ENCODE peak calls at places on chromosomes 4 and X, in four cellular contexts. H is ascending aorta, D is ovary, R is dorsolateral prefrontal cortex. P is an unnamed sample.

GRCh38 chrX:49291615-49292337 is 11.7 kb upstream of the GAGE10 start:
- DNase-seq in H (no peak), D (peak; percentile 66), R (no peak), P (peak; percentile 76)

GRCh38 chrX:15301924-15302323 is 13.5 kb downstream of the ASB11 start:
- DNase-seq in H (peak; percentile 69), D (no peak), R (no peak), P (no peak)

GRCh38 chrX:54180403-54180802 is 2.7 kb downstream of the FAM120C start:
- DNase-seq in H (no peak), D (no peak), R (no peak), P (no peak)

GRCh38 chr4:85790582-85790981 is 315.6 kb downstream of the ARHGAP24 start:
- DNase-seq in H (no peak), D (no peak), R (no peak), P (no peak)

GRCh38 chr4:26105815-26106699 is 192.0 kb downstream of the SMIM20 start:
- DNase-seq in H (no peak), D (no peak), R (no peak), P (no peak)

GRCh38 chrX:13074297-13075262 is 30.2 kb upstream of the FAM9C start:
- DNase-seq in H (no peak), D (no peak), R (no peak), P (no peak)

GRCh38 chr4:124432500-124432899 is 280.0 kb downstream of the ANKRD50 start:
- DNase-seq in H (no peak), D (no peak), R (no peak), P (no peak)

GRCh38 chrX:139750390-139750789 is 42.4 kb upstream of the MCF2 start:
- DNase-seq in H (no peak), D (no peak), R (no peak), P (no peak)

GRCh38 chr4:150874386-150875226 is 140.5 kb downstream of the LRBA start:
- DNase-seq in H (no peak), D (no peak), R (peak; percentile 69), P (no peak)

GRCh38 chr4:174255790-174256189 is 27.7 kb downstream of the FBXO8 start:
- DNase-seq in H (no peak), D (no peak), R (no peak), P (no peak)

GRCh38 chrX:107673401-107673800 is 45.1 kb downstream of the PRPS1 start:
- DNase-seq in H (no peak), D (no peak), R (no peak), P (no peak)
- TF ChIP-seq CTCF in H (no peak), D (no peak), R (no peak), P (no peak)

GRCh38 chr4:7297881-7298280 is 105.5 kb downstream of the SORCS2 start:
- DNase-seq in H (no peak), D (no peak), R (no peak), P (no peak)

GRCh38 chr4:7297374-7297773 is 105.0 kb downstream of the SORCS2 start:
- DNase-seq in H (no peak), D (no peak), R (no peak), P (no peak)

GRCh38 chr4:7295201-7295916 is 103.0 kb downstream of the SORCS2 start:
- DNase-seq in H (no peak), D (peak; percentile 68), R (peak; percentile 89), P (no peak)

GRCh38 chr4:7296661-7297335 is 104.5 kb downstream of the SORCS2 start:
- DNase-seq in H (no peak), D (no peak), R (no peak), P (no peak)

DNA sequence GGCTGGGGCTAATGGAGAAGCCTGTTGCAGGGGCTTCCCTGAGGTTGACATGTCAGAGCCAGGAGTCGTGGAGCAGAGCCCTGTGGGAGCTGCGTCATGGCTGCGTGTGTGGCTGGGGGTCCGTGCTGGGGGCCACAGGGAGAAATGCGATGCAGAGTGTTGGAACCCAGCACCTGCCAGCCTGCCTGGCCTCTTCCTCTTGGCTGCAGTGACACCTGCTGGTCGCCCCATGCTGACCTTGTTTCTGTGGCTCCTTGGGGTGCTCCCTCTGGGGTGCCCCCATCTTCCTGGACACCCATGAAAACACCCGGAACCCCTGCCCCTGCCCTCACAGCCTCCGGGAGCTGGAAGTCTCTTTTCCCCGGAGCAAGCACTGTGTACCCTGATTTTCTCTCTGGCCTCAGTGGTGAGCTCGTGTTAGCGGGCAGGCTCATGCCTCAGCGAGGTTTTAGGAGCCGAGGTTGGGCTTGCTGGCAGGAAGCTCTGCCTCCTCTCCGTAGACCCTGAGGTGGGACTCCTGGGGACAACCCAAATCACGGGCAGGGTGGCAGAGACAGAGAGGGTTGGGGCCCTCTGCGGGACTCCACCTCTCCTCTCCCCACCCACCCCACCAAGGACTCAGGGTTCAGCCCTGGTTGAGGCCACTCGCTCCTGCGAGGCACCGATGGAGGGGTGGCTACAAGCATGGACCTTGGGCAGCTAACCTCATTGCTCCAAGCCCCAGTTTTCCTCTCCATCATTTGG is 103.8 kb downstream of the SORCS2 start:
- DNase-seq in H (no peak), D (peak; percentile 63), R (peak; percentile 60), P (peak; percentile 25)
- TF ChIP-seq CTCF in H (peak; percentile 64), D (peak; percentile 14), R (peak; percentile 59), P (no peak)

DNA sequence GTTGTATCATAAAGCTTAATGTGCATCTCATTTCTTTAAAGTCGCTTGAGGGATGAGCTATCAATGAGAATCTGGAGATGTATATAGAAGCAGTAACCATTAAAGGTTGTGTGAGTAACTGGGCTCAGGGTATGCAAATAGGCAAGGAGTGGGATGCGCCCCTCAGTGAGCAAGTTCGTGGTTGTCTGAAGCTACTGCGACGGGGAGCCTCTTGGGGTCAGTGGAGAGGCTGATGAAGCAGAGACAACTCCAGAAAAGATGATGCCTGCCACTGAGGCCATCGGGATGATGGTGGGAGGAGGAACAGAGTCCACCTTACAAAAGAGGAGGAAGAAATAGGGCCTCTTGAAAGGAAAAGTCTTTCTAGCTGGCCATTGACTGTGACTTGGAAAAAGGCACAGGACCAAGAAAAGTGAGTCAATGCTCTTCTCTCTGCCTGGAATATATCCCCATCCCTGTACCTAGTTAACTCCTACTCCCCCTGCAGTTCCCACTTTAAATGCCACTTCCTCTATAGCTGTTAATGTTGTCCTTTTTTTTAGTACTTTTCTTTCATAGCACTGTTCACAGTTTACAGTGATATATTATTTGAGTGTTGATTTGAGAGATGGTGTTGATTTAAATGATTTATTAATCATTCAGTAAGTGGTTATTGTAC is 51.4 kb upstream of the LSM6 start:
- DNase-seq in H (no peak), D (no peak), R (no peak), P (no peak)
- TF ChIP-seq CTCF in H (no peak), D (no peak), R (no peak), P (no peak)

DNA sequence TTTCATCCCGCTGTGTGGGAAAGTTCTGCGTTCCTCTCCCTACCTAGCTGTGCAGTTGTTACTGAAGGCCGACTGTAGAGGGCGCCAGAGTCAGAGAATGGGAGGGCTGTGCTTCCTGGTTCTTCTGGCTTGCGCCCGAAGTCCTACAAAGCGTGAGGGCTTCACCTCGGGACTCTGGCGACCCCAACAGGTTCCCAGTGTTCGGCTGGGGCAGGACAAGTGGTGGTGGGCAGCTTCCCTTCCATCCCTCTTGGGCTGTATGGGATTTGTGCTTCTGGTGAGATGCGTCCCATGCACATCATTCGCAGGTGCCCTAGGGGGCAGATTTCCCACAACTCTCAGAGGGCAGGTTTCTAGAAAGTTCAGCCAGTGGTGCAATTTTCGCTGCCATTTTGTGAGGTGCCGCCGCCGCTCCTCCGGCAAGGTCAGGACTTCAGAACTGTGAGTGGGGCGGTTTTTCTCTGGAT is 27.3 kb downstream of the CT45A3 start:
- DNase-seq in H (no peak), D (no peak), R (no peak), P (no peak)
- TF ChIP-seq CTCF in H (peak; percentile 27), D (no peak), R (peak; percentile 29), P (no peak)

GRCh38 chr4:38967260-38968095 is 64.7 kb downstream of the TMEM156 start:
- DNase-seq in H (no peak), D (peak; percentile 35), R (no peak), P (no peak)
- TF ChIP-seq CTCF in H (no peak), D (no peak), R (no peak), P (no peak)

GRCh38 chrX:47631676-47632075 is 1.9 kb upstream of the CFP start:
- DNase-seq in H (no peak), D (no peak), R (no peak), P (no peak)

GRCh38 chrX:47632664-47633063 is 2.9 kb upstream of the CFP start:
- DNase-seq in H (no peak), D (no peak), R (no peak), P (no peak)

GRCh38 chrX:47625365-47625764 is 4.4 kb downstream of the CFP start:
- DNase-seq in H (no peak), D (no peak), R (no peak), P (no peak)

GRCh38 chrX:47629419-47630210 is at the start of gene CFP:
- DNase-seq in H (no peak), D (no peak), R (no peak), P (no peak)

GRCh38 chrX:47628980-47629379 is 750 bp downstream of the CFP start:
- DNase-seq in H (no peak), D (no peak), R (no peak), P (no peak)
- TF ChIP-seq CTCF in H (no peak), D (no peak), R (no peak), P (no peak)

DNA sequence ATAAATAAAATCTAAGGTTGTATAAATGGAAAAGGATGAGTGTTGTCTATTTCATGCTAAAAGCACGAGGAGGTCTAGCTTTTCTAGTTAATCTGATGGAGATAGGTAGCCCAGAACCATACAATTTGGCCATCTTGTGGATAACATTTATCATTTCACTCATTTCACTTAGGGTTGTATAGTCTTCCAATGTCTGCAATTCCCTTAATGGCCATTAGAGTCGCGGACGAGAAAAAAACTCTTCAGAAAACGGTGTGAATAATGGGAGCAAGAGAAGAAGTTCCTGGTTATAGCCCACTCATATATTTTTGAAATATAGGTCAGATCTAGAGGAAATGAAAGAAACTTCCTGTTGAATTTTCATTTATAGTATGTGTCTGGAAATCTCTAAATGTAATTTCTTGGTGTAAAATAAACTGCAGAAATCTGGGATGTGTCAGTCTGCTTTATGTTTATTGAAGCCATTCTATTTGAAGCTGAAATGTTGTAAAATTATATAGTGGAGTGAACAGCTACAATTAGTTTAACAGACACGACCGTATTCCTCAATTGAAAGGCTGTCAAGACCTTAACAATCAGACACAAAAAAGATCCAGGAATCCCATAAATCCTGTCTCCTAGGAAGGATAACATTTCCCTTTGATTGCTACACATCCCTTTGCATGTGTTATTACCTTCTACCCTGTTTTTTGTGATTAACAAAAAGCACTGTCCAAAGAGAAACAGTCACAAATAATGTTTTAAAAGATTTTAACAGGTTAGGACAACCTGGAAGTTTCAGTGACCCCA is 47.7 kb upstream of the MGST2 start:
- DNase-seq in H (no peak), D (no peak), R (no peak), P (no peak)
- TF ChIP-seq CTCF in H (peak; percentile 32), D (no peak), R (no peak), P (no peak)

DNA sequence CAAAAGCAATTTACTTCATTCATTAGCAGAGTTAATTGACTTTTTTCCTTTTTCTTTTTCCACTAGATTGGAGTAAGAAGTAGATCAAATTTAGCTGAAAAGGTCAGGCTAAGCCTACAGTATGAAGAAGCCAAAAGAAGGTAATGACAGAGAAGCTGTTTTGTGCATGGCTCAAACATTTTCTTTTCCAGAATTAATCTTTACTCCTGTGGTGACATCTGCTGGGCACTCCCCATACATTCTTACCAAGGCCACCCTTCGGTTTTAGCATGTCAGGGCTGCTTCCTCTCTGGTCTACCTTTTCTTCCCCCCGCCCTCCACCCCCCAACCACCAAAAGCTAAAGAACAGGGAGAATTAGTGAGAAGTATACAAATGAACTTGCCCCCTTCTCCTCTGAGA is 70.2 kb downstream of the CLDN22 start:
- DNase-seq in H (no peak), D (no peak), R (no peak), P (no peak)
- TF ChIP-seq CTCF in H (peak; percentile 11), D (no peak), R (peak; percentile 45), P (no peak)